ENCODE peak calls at places on chromosomes 5 and 9, in ten cellular contexts. P, I, H, T, U, A, S, M, O and X are unnamed samples.

GRCh38 chr9:107465467-107466451 is 23.8 kb downstream of the KLF4 start:
- DNase-seq in P (peak; percentile 86), M (peak; percentile 72), S (peak; percentile 68), U (peak; percentile 80), O (peak; percentile 45), A (peak; percentile 21), H (peak; percentile 55), I (peak; percentile 51), T (peak; percentile 57), X (peak; percentile 81)

GRCh38 chr5:144179226-144179625 is 8.6 kb downstream of the KCTD16 start:
- DNase-seq in S (no peak), T (no peak), A (no peak), H (no peak), O (peak; percentile 39), I (no peak), U (no peak), M (no peak), P (no peak), X (no peak)

GRCh38 chr9:118325757-118326156 is 621.6 kb downstream of the TLR4 start:
- DNase-seq in S (no peak), T (no peak), O (no peak), U (no peak), I (no peak), H (no peak), A (no peak), M (no peak), P (no peak), X (no peak)

GRCh38 chr9:26789959-26790358 is 102.6 kb downstream of the CAAP1 start:
- DNase-seq in P (no peak), U (no peak), T (no peak), M (no peak), A (no peak), I (no peak), S (no peak), O (no peak), H (peak; percentile 3), X (no peak)

GRCh38 chr5:74903165-74903787 is 37.1 kb upstream of the FAM169A start:
- DNase-seq in I (peak; percentile 91), P (peak; percentile 77), A (peak; percentile 56), H (peak; percentile 64), M (peak; percentile 80), S (no peak), U (peak; percentile 13), O (no peak), T (peak; percentile 63), X (no peak)

GRCh38 chr5:143434261-143435206 is 31.0 kb upstream of the NR3C1 start:
- DNase-seq in M (peak; percentile 74), A (no peak), O (no peak), H (no peak), I (no peak), S (no peak), T (no peak), P (no peak), U (no peak), X (peak; percentile 55)

GRCh38 chr9:71937898-71938297 is 26.5 kb downstream of the C9orf85 start:
- DNase-seq in S (no peak), A (no peak), P (no peak), M (no peak), O (no peak), H (no peak), I (no peak), U (no peak), T (no peak), X (no peak)

GRCh38 chr5:174329738-174330137 is 284.2 kb downstream of the NSG2 start:
- DNase-seq in S (no peak), H (no peak), I (no peak), A (no peak), P (no peak), M (no peak), U (no peak), O (no peak), T (no peak), X (no peak)

GRCh38 chr9:105138306-105138801 is 106.1 kb upstream of the SLC44A1 start:
- DNase-seq in U (peak; percentile 41), S (peak; percentile 76), M (no peak), I (peak; percentile 56), T (no peak), P (no peak), A (peak; percentile 37), H (no peak), O (peak; percentile 48), X (peak; percentile 65)

GRCh38 chr5:157540124-157540523 is 35.5 kb downstream of the ADAM19 start:
- DNase-seq in P (no peak), S (no peak), A (no peak), O (no peak), M (no peak), T (no peak), I (no peak), H (no peak), U (no peak), X (no peak)
- H3K27ac ChIP-seq in P (peak overlapping the region; percentile 49), S (peak overlapping the region; percentile 70), A (peak overlapping the region; percentile 71), O (peak overlapping the region; percentile 89), M (peak overlapping the region; percentile 69), T (peak overlapping the region; percentile 55), I (no peak overlapping the region), H (no peak overlapping the region), U (no peak overlapping the region), X (no peak overlapping the region)

GRCh38 chr5:135373747-135374515 is 25.1 kb downstream of the MACROH2A1 start:
- DNase-seq in P (no peak), S (peak; percentile 54), A (no peak), I (peak; percentile 65), T (no peak), O (no peak), H (no peak), U (no peak), M (no peak), X (peak; percentile 82)
- H3K36me3 ChIP-seq in P (peaks cover 58% of the 10 kb centered on the region), S (peaks cover 51% of the 10 kb centered on the region), A (no peaks in the 10 kb centered on the region), I (peaks cover 1% of the 10 kb centered on the region), T (no peaks in the 10 kb centered on the region), O (peaks cover 42% of the 10 kb centered on the region), H (peaks cover 60% of the 10 kb centered on the region), U (no peaks in the 10 kb centered on the region), M (no peaks in the 10 kb centered on the region), X (peaks cover 2% of the 10 kb centered on the region)

GRCh38 chr9:125894566-125894965 is 147.4 kb downstream of the PBX3 start:
- DNase-seq in H (peak; percentile 50), A (no peak), O (no peak), S (no peak), P (no peak), I (no peak), T (no peak), M (no peak), U (no peak), X (no peak)
- H3K4me3 ChIP-seq in H (no peak overlapping the region), A (no peak overlapping the region), O (no peak overlapping the region), S (no peak overlapping the region), P (no peak overlapping the region), I (no peak overlapping the region), T (no peak overlapping the region), M (no peak overlapping the region), U (no peak overlapping the region), X (no peak overlapping the region)

GRCh38 chr5:190366-191035 is 794 bp upstream of the LRRC14B start:
- DNase-seq in P (peak; percentile 58), T (no peak), A (no peak), M (no peak), H (no peak), U (no peak), S (no peak), I (no peak), O (no peak), X (no peak)
- H3K27ac ChIP-seq in P (no peak overlapping the region), T (peak overlapping the region; percentile 36), A (peak overlapping the region; percentile 10), M (no peak overlapping the region), H (no peak overlapping the region), U (peak overlapping the region; percentile 85), S (peak overlapping the region; percentile 86), I (no peak overlapping the region), O (no peak overlapping the region), X (peak overlapping the region; percentile 97)

DNA sequence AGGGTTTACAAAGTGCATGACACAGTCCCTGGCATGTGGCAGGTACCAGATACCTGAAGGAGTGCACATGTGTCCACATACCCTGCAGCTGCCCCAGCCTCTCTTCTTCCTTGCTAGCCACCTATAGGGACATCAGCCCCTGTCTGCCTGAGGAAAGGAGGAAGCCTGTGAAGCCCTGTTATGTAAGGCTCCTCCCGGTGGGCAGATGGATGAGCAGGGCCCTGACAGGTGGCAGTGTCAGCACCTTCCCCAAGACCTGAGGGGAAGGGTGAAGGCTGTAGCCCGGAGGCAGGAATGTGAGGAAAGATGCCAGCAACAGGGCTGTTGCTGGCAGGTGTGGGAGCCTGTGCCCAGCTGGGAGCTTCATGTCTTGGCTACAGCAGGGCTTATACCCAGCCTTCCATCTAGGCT is 21.7 kb downstream of the TCF7 start:
- DNase-seq in I (no peak), U (no peak), O (no peak), M (peak; percentile 44), H (no peak), S (no peak), A (peak; percentile 15), T (no peak), P (peak; percentile 29), X (no peak)
- H3K36me3 ChIP-seq in I (peaks cover 3% of the 10 kb centered on the region), U (no peaks in the 10 kb centered on the region), O (peaks cover 33% of the 10 kb centered on the region), M (no peaks in the 10 kb centered on the region), H (peaks cover 4% of the 10 kb centered on the region), S (peaks cover 25% of the 10 kb centered on the region), A (no peaks in the 10 kb centered on the region), T (no peaks in the 10 kb centered on the region), P (peaks cover 31% of the 10 kb centered on the region), X (peaks cover 43% of the 10 kb centered on the region)

GRCh38 chr5:158513490-158514301 is 586.0 kb downstream of the EBF1 start:
- DNase-seq in S (no peak), U (no peak), H (no peak), P (no peak), A (no peak), I (no peak), O (peak; percentile 11), M (no peak), T (no peak), X (no peak)

GRCh38 chr5:158514961-158515359 is 584.8 kb downstream of the EBF1 start:
- DNase-seq in U (no peak), A (no peak), M (no peak), S (no peak), I (no peak), T (no peak), H (peak; percentile 35), O (no peak), P (no peak), X (no peak)

GRCh38 chr5:158516521-158516920 is 583.2 kb downstream of the EBF1 start:
- DNase-seq in O (no peak), I (no peak), H (no peak), P (no peak), A (no peak), U (no peak), S (no peak), T (no peak), M (no peak), X (no peak)

GRCh38 chr5:158511454-158511853 is 588.3 kb downstream of the EBF1 start:
- DNase-seq in P (no peak), U (no peak), A (no peak), T (no peak), H (no peak), M (peak; percentile 80), I (no peak), O (no peak), S (no peak), X (no peak)

GRCh38 chr5:158514353-158514960 is 585.3 kb downstream of the EBF1 start:
- DNase-seq in H (peak; percentile 53), A (no peak), M (no peak), S (no peak), P (no peak), I (no peak), U (no peak), T (no peak), O (peak; percentile 57), X (no peak)
- H3K4me3 ChIP-seq in H (no peak overlapping the region), A (no peak overlapping the region), M (no peak overlapping the region), S (no peak overlapping the region), P (no peak overlapping the region), I (no peak overlapping the region), U (no peak overlapping the region), T (no peak overlapping the region), O (no peak overlapping the region), X (no peak overlapping the region)